ENCODE peak calls at places on chromosomes 2 and 18, in eight cellular contexts. One of them, this sample, is unnamed. For H3K36me3, the result is how much of the 10 kb centered on the place peaks cover.

GRCh38 chr2:6946722-6947121 is 29.5 kb downstream of the RNF144A start:
- DNase-seq in H1: no peak
- DNase-seq in RWPE2: no peak
- DNase-seq in ovary: no peak
- DNase-seq in MM.1S: no peak
- DNase-seq in heart left ventricle: no peak
- DNase-seq in brain microvascular endothelial cell: peak
- DNase-seq in GM12878: no peak
- DNase-seq in this sample: no peak

GRCh38 chr2:10935953-10936942 is 24.5 kb downstream of the KCNF1 start:
- DNase-seq in heart left ventricle: no peak
- DNase-seq in ovary: no peak
- DNase-seq in RWPE2: no peak
- DNase-seq in brain microvascular endothelial cell: peak
- DNase-seq in GM12878: no peak
- DNase-seq in MM.1S: peak
- DNase-seq in H1: no peak
- DNase-seq in this sample: no peak

GRCh38 chr2:173311844-173312606 is 42.6 kb upstream of the CDCA7 start:
- DNase-seq in H1: no peak
- DNase-seq in RWPE2: no peak
- DNase-seq in heart left ventricle: no peak
- DNase-seq in MM.1S: no peak
- DNase-seq in ovary: no peak
- DNase-seq in GM12878: no peak
- DNase-seq in brain microvascular endothelial cell: no peak
- DNase-seq in this sample: no peak

GRCh38 chr18:22446906-22447305 is 29.2 kb upstream of the CTAGE1 start:
- DNase-seq in RWPE2: no peak
- DNase-seq in H1: no peak
- DNase-seq in ovary: no peak
- DNase-seq in heart left ventricle: no peak
- DNase-seq in GM12878: no peak
- DNase-seq in brain microvascular endothelial cell: no peak
- DNase-seq in MM.1S: no peak
- DNase-seq in this sample: no peak

GRCh38 chr2:18119883-18120282 is 241.4 kb downstream of the KCNS3 start:
- DNase-seq in RWPE2: no peak
- DNase-seq in brain microvascular endothelial cell: peak
- DNase-seq in H1: no peak
- DNase-seq in MM.1S: no peak
- DNase-seq in GM12878: no peak
- DNase-seq in ovary: no peak
- DNase-seq in heart left ventricle: no peak
- DNase-seq in this sample: no peak

GRCh38 chr2:100571668-100572067 is 8.9 kb downstream of the PDCL3 start:
- DNase-seq in heart left ventricle: no peak
- DNase-seq in MM.1S: no peak
- DNase-seq in ovary: no peak
- DNase-seq in brain microvascular endothelial cell: no peak
- DNase-seq in H1: no peak
- DNase-seq in GM12878: no peak
- DNase-seq in RWPE2: no peak
- DNase-seq in this sample: no peak

GRCh38 chr18:9824474-9824832 is 61.3 kb upstream of the TXNDC2 start:
- DNase-seq in H1: no peak
- DNase-seq in heart left ventricle: peak
- DNase-seq in ovary: no peak
- DNase-seq in RWPE2: no peak
- DNase-seq in brain microvascular endothelial cell: no peak
- DNase-seq in GM12878: no peak
- DNase-seq in MM.1S: no peak
- DNase-seq in this sample: no peak

GRCh38 chr18:45342653-45343052 is 272.6 kb upstream of the SLC14A2 start:
- DNase-seq in MM.1S: no peak
- DNase-seq in heart left ventricle: no peak
- DNase-seq in ovary: no peak
- DNase-seq in RWPE2: no peak
- DNase-seq in H1: no peak
- DNase-seq in brain microvascular endothelial cell: no peak
- DNase-seq in GM12878: no peak
- DNase-seq in this sample: no peak

GRCh38 chr2:150626934-150627336 is 139.5 kb upstream of the RND3 start:
- DNase-seq in heart left ventricle: no peak
- DNase-seq in GM12878: no peak
- DNase-seq in ovary: no peak
- DNase-seq in MM.1S: no peak
- DNase-seq in brain microvascular endothelial cell: no peak
- DNase-seq in H1: no peak
- DNase-seq in RWPE2: no peak
- DNase-seq in this sample: no peak

GRCh38 chr2:240240017-240240416 is 99.6 kb upstream of the OTOS start:
- DNase-seq in ovary: no peak
- DNase-seq in heart left ventricle: no peak
- DNase-seq in H1: no peak
- DNase-seq in GM12878: no peak
- DNase-seq in MM.1S: no peak
- DNase-seq in brain microvascular endothelial cell: no peak
- DNase-seq in RWPE2: no peak
- DNase-seq in this sample: no peak

GRCh38 chr2:182366625-182367024 is 60.2 kb downstream of the PDE1A start:
- DNase-seq in ovary: peak
- DNase-seq in MM.1S: no peak
- DNase-seq in brain microvascular endothelial cell: no peak
- DNase-seq in H1: no peak
- DNase-seq in heart left ventricle: no peak
- DNase-seq in GM12878: no peak
- DNase-seq in RWPE2: no peak
- DNase-seq in this sample: no peak

GRCh38 chr2:151775057-151775740 is 40.9 kb upstream of the NEB start:
- DNase-seq in RWPE2: no peak
- DNase-seq in GM12878: no peak
- DNase-seq in MM.1S: no peak
- DNase-seq in ovary: no peak
- DNase-seq in heart left ventricle: no peak
- DNase-seq in H1: no peak
- DNase-seq in brain microvascular endothelial cell: peak
- DNase-seq in this sample: no peak

GRCh38 chr2:86790828-86791561 is at the start of gene CD8A:
- DNase-seq in GM12878: no peak
- DNase-seq in H1: peak
- DNase-seq in brain microvascular endothelial cell: peak
- DNase-seq in ovary: no peak
- DNase-seq in MM.1S: no peak
- DNase-seq in heart left ventricle: no peak
- DNase-seq in RWPE2: no peak
- DNase-seq in this sample: no peak

GRCh38 chr2:101493074-101493473 is 18.2 kb upstream of the RFX8 start:
- DNase-seq in H1: no peak
- DNase-seq in heart left ventricle: no peak
- DNase-seq in GM12878: no peak
- DNase-seq in MM.1S: no peak
- DNase-seq in brain microvascular endothelial cell: no peak
- DNase-seq in ovary: no peak
- DNase-seq in RWPE2: no peak
- DNase-seq in this sample: no peak

GRCh38 chr18:25875574-25875973 is 214.8 kb downstream of the SS18 start:
- DNase-seq in heart left ventricle: no peak
- DNase-seq in MM.1S: no peak
- DNase-seq in GM12878: no peak
- DNase-seq in ovary: no peak
- DNase-seq in brain microvascular endothelial cell: no peak
- DNase-seq in H1: no peak
- DNase-seq in RWPE2: no peak
- DNase-seq in this sample: no peak

GRCh38 chr2:151053661-151053990 is 208.0 kb downstream of the RBM43 start:
- DNase-seq in GM12878: no peak
- DNase-seq in MM.1S: no peak
- DNase-seq in RWPE2: no peak
- DNase-seq in H1: no peak
- DNase-seq in brain microvascular endothelial cell: no peak
- DNase-seq in ovary: no peak
- DNase-seq in heart left ventricle: no peak
- DNase-seq in this sample: no peak

GRCh38 chr2:199901942-199902341 is 9.2 kb upstream of the C2orf69 start:
- DNase-seq in RWPE2: no peak
- DNase-seq in MM.1S: no peak
- DNase-seq in H1: no peak
- DNase-seq in ovary: no peak
- DNase-seq in brain microvascular endothelial cell: no peak
- DNase-seq in GM12878: no peak
- DNase-seq in heart left ventricle: no peak
- DNase-seq in this sample: no peak

GRCh38 chr2:240233891-240234502 is 93.5 kb upstream of the OTOS start:
- DNase-seq in MM.1S: no peak
- DNase-seq in ovary: peak
- DNase-seq in RWPE2: peak
- DNase-seq in brain microvascular endothelial cell: no peak
- DNase-seq in heart left ventricle: peak
- DNase-seq in H1: no peak
- DNase-seq in GM12878: no peak
- DNase-seq in this sample: no peak

GRCh38 chr2:176669398-176670174 is 400.3 kb downstream of the MTX2 start:
- DNase-seq in GM12878: peak
- DNase-seq in RWPE2: no peak
- DNase-seq in brain microvascular endothelial cell: no peak
- DNase-seq in MM.1S: peak
- DNase-seq in ovary: no peak
- DNase-seq in H1: no peak
- DNase-seq in heart left ventricle: no peak
- DNase-seq in this sample: peak

GRCh38 chr2:176664478-176664877 is 395.2 kb downstream of the MTX2 start:
- DNase-seq in GM12878: no peak
- DNase-seq in ovary: no peak
- DNase-seq in brain microvascular endothelial cell: no peak
- DNase-seq in RWPE2: no peak
- DNase-seq in heart left ventricle: no peak
- DNase-seq in H1: no peak
- DNase-seq in MM.1S: no peak
- DNase-seq in this sample: no peak

GRCh38 chr2:176662771-176663170 is 393.5 kb downstream of the MTX2 start:
- DNase-seq in H1: no peak
- DNase-seq in RWPE2: no peak
- DNase-seq in GM12878: no peak
- DNase-seq in brain microvascular endothelial cell: no peak
- DNase-seq in MM.1S: no peak
- DNase-seq in heart left ventricle: peak
- DNase-seq in ovary: no peak
- DNase-seq in this sample: no peak

GRCh38 chr2:176668879-176669395 is 399.7 kb downstream of the MTX2 start:
- DNase-seq in brain microvascular endothelial cell: no peak
- DNase-seq in MM.1S: no peak
- DNase-seq in RWPE2: no peak
- DNase-seq in heart left ventricle: no peak
- DNase-seq in GM12878: no peak
- DNase-seq in H1: no peak
- DNase-seq in ovary: no peak
- DNase-seq in this sample: no peak

DNA sequence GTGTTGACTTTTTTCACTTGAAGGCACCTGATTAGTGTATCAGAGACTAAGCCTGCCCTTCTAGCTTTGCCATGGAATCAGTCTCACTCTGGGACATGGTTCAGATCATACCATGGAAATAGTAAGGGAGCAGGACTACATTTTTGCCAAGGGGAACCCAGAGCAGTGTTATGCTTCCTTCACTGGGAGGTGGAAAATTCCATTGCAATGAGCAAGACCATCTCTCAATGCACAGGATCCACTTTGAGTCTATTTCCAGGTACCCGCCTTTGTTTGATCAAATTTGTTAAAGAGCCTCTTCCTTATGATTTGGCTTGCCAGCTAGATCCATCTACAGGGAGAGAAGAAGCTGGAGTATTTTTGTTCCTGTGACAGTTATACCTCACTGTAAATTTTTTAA is 395.8 kb downstream of the MTX2 start:
- DNase-seq in GM12878: no peak
- DNase-seq in H1: no peak
- DNase-seq in MM.1S: no peak
- DNase-seq in heart left ventricle: no peak
- DNase-seq in ovary: no peak
- DNase-seq in brain microvascular endothelial cell: no peak
- DNase-seq in RWPE2: no peak
- DNase-seq in this sample: no peak
- TF ChIP-seq CTCF in GM12878: no peak
- TF ChIP-seq CTCF in H1: no peak
- TF ChIP-seq CTCF in MM.1S: no peak
- TF ChIP-seq CTCF in heart left ventricle: no peak
- TF ChIP-seq CTCF in ovary: no peak
- TF ChIP-seq CTCF in brain microvascular endothelial cell: no peak
- TF ChIP-seq CTCF in RWPE2: no peak
- TF ChIP-seq CTCF in this sample: no peak

GRCh38 chr2:237867465-237867864 is 8.0 kb downstream of the RAMP1 start:
- DNase-seq in heart left ventricle: no peak
- DNase-seq in H1: no peak
- DNase-seq in RWPE2: no peak
- DNase-seq in brain microvascular endothelial cell: no peak
- DNase-seq in MM.1S: no peak
- DNase-seq in GM12878: no peak
- DNase-seq in ovary: no peak
- DNase-seq in this sample: no peak
- H3K4me3 ChIP-seq in heart left ventricle: no peak
- H3K4me3 ChIP-seq in H1: no peak
- H3K4me3 ChIP-seq in RWPE2: no peak
- H3K4me3 ChIP-seq in brain microvascular endothelial cell: no peak
- H3K4me3 ChIP-seq in MM.1S: no peak
- H3K4me3 ChIP-seq in GM12878: no peak
- H3K4me3 ChIP-seq in ovary: no peak
- H3K4me3 ChIP-seq in this sample: no peak

DNA sequence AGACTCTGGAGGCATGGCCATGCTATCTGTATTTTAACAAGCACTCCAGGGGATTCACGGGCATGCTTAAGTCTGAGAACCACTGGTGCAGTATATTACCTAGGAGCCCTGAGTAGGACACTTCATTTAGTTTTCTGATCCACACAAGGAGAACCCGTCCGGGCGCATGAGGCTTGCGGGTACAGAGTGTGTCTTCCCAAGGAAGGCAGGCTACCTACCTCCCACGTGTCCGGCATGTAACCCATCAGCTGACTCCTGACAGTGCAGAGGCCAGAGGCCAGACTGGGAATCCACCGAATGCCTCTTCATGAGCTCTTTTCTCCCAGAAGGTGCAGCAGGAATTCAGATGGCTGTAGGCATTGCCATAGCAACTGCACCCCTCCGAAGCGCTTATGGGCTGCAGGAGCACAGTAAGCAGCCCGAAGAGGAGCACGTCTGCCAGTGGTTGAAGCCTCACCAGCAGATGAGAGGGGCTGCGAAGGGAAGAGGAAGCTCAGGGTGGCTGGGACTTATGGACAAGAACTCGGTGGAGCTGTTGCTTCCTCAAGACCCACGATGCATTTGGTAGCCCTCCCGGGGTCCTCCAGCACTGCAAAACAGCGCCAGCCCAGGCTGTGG is 33.8 kb upstream of the DNMT3A start:
- DNase-seq in RWPE2: no peak
- DNase-seq in brain microvascular endothelial cell: no peak
- DNase-seq in H1: no peak
- DNase-seq in ovary: no peak
- DNase-seq in heart left ventricle: no peak
- DNase-seq in GM12878: no peak
- DNase-seq in MM.1S: no peak
- DNase-seq in this sample: no peak
- H3K36me3 ChIP-seq in RWPE2: under half
- H3K36me3 ChIP-seq in brain microvascular endothelial cell: under half
- H3K36me3 ChIP-seq in H1: under half
- H3K36me3 ChIP-seq in ovary: under half
- H3K36me3 ChIP-seq in heart left ventricle: under half
- H3K36me3 ChIP-seq in GM12878: under half
- H3K36me3 ChIP-seq in MM.1S: under half
- H3K36me3 ChIP-seq in this sample: under half

GRCh38 chr2:40130251-40130994 is 321.5 kb downstream of the SLC8A1 start:
- DNase-seq in brain microvascular endothelial cell: peak
- DNase-seq in H1: no peak
- DNase-seq in MM.1S: no peak
- DNase-seq in GM12878: no peak
- DNase-seq in heart left ventricle: peak
- DNase-seq in ovary: no peak
- DNase-seq in RWPE2: no peak
- DNase-seq in this sample: no peak
- TF ChIP-seq CTCF in brain microvascular endothelial cell: no peak
- TF ChIP-seq CTCF in H1: no peak
- TF ChIP-seq CTCF in MM.1S: no peak
- TF ChIP-seq CTCF in GM12878: no peak
- TF ChIP-seq CTCF in heart left ventricle: no peak
- TF ChIP-seq CTCF in ovary: no peak
- TF ChIP-seq CTCF in RWPE2: no peak
- TF ChIP-seq CTCF in this sample: no peak

This sample was measured in GM06990.